ENCODE peak calls at places on chromosomes 13 and 19, in four cellular contexts. P is dorsolateral prefrontal cortex; T is HS-5; O is stimulated activated naive CD4-positive, alpha-beta T cell. C is an unnamed sample.

GRCh38 chr13:43360911-43361605 is 337.7 kb downstream of the DNAJC15 start:
- DNase-seq in P (no peak), T (no peak), O (no peak), C (no peak)

GRCh38 chr19:44939668-44940067 is 2.4 kb upstream of the APOC4 start:
- DNase-seq in P (no peak), T (no peak), O (no peak), C (no peak)

GRCh38 chr19:7450243-7451223 is 38.3 kb downstream of the PEX11G start:
- DNase-seq in P (no peak), T (no peak), O (no peak), C (no peak)

GRCh38 chr19:45729774-45730388 is 815 bp downstream of the FBXO46 start:
- DNase-seq in P (no peak), T (no peak), O (no peak), C (no peak)

GRCh38 chr13:84616864-84617263 is 734.6 kb upstream of the SLITRK1 start:
- DNase-seq in P (no peak), T (no peak), O (no peak), C (no peak)

GRCh38 chr13:114142640-114143490 is 10.4 kb upstream of the RASA3 start:
- DNase-seq in P (peak), T (no peak), O (peak), C (no peak)

GRCh38 chr13:50731400-50731799 is 112.1 kb downstream of the DLEU7 start:
- DNase-seq in P (no peak), T (no peak), O (no peak), C (no peak)

GRCh38 chr13:50340566-50341287 is 325.5 kb downstream of the KCNRG start:
- DNase-seq in P (no peak), T (no peak), O (no peak), C (no peak)